ENCODE peak calls at places on chromosomes 2 and 18, in seven cellular contexts. Z, F, B, H, I, N and O are unnamed samples.

GRCh38 chr2:150135223-150135883 is 352.1 kb downstream of the RND3 start:
- DNase-seq in H (no peak), F (no peak), I (no peak), B (no peak), N (no peak), Z (no peak), O (no peak)

GRCh38 chr2:120319686-120320317 is 26.1 kb upstream of the INHBB start:
- DNase-seq in Z (no peak), I (no peak), H (no peak), N (no peak), F (no peak), B (no peak), O (peak)

GRCh38 chr2:134008837-134009236 is 245.0 kb upstream of the MGAT5 start:
- DNase-seq in H (no peak), F (no peak), Z (no peak), N (no peak), I (no peak), B (no peak), O (no peak)

GRCh38 chr2:238159676-238160205 is 971 bp downstream of the ERFE start:
- DNase-seq in F (no peak), B (no peak), H (no peak), N (no peak), Z (no peak), I (no peak), O (peak)

GRCh38 chr18:74990563-74991081 is 218.3 kb downstream of the PTGR3 start:
- DNase-seq in B (no peak), N (no peak), F (peak), Z (no peak), H (no peak), I (no peak), O (no peak)

GRCh38 chr18:12282436-12283039 is 25.5 kb upstream of the TUBB6 start:
- DNase-seq in F (no peak), H (no peak), I (no peak), B (no peak), Z (no peak), N (no peak), O (no peak)

GRCh38 chr2:54380627-54381026 is 75.5 kb upstream of the SPTBN1 start:
- DNase-seq in N (no peak), B (no peak), H (no peak), I (no peak), F (no peak), Z (no peak), O (no peak)

GRCh38 chr2:222604749-222605515 is 51.0 kb downstream of the FARSB start:
- DNase-seq in H (no peak), I (no peak), B (no peak), N (no peak), F (no peak), Z (no peak), O (no peak)

GRCh38 chr18:10140461-10140911 is 226.7 kb downstream of the VAPA start:
- DNase-seq in B (no peak), H (no peak), N (no peak), Z (peak), I (no peak), F (peak), O (no peak)

GRCh38 chr2:224325941-224326340 is 76.0 kb downstream of the FAM124B start:
- DNase-seq in F (no peak), H (no peak), B (no peak), I (no peak), Z (no peak), N (no peak), O (no peak)

GRCh38 chr2:9102861-9103662 is 99.6 kb upstream of the MBOAT2 start:
- DNase-seq in H (no peak), I (no peak), N (no peak), Z (peak), F (no peak), B (no peak), O (no peak)

GRCh38 chr2:107633580-107634147 is 193.0 kb upstream of the RGPD4 start:
- DNase-seq in B (no peak), Z (no peak), I (no peak), H (no peak), F (no peak), N (peak), O (no peak)

GRCh38 chr2:9474361-9475117 is at the start of gene IAH1:
- DNase-seq in I (peak), F (peak), B (no peak), N (no peak), H (no peak), Z (peak), O (peak)

GRCh38 chr2:50850290-50850969 is 181.5 kb downstream of the NRXN1 start:
- DNase-seq in I (no peak), N (no peak), Z (no peak), H (no peak), B (no peak), F (no peak), O (no peak)

GRCh38 chr18:34710430-34711386 is 610 bp downstream of the DTNA start:
- DNase-seq in N (no peak), I (no peak), F (no peak), B (no peak), H (no peak), Z (no peak), O (no peak)

GRCh38 chr2:201956361-201956760 is 77.3 kb upstream of the FZD7 start:
- DNase-seq in Z (no peak), H (no peak), B (no peak), N (no peak), F (no peak), I (no peak), O (no peak)

GRCh38 chr18:58058720-58059119 is 14.7 kb downstream of the NEDD4L start:
- DNase-seq in H (no peak), I (no peak), N (no peak), B (no peak), Z (no peak), F (no peak), O (no peak)

GRCh38 chr2:179581605-179582004 is 279.8 kb downstream of the ZNF385B start:
- DNase-seq in B (no peak), F (no peak), H (no peak), I (no peak), Z (no peak), N (peak), O (no peak)

GRCh38 chr2:23505984-23506380 is 121.0 kb downstream of the KLHL29 start:
- DNase-seq in I (peak), H (no peak), Z (no peak), F (no peak), N (no peak), B (no peak), O (no peak)

DNA sequence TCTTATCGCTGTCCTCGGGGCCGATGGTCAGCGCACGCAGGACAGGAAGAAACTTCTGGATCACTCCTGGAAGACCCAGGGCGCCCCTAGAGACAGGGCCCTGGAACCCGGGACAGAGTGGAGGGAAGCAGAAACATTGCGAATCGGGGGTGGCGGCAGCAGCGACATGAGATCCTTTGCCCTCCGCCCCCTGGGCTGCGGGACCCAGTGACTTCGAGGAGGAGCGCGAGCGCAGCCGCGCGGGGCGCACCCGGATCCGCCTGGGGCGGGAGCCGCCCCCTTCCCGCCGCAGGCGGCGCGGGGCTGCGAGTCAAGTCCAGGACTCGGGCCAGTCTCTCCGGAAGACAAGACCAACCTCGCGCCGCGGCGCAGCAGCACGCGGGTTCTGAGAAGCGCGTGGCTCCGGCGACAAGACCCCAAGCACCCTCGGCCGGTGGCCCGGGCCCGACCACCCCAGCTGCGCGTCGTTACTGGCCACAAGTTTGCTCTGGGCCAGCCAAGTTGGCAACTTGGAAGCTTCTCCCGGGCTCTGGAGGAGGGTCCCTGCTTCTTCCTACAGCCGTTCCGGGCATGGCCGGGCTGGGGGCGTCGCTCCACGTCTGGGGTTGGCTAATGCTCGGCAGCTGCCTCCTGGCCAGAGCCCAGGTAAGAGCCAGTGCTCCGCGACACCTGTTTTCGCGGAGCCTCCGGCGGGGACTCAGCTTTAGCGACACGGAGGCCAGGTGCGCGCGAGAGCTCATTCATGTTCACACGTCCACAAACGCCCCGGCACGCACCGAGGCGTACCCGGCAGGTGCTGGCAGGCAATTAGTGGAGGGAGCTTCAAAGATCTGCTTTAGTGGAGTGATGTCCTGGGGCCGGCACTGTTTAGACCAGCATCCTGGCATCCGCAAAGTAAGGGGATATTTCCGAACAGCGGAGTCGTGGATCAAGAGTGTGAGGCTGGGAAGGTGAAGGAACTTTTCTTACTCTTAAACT is at the start of gene PTH2R:
- DNase-seq in B (no peak), F (no peak), I (no peak), H (no peak), Z (peak), N (peak), O (peak)
- TF ChIP-seq POLR2AphosphoS5 in B (no peak), F (no peak), I (no peak), H (no peak), Z (no peak), N (no peak), O (no peak)

GRCh38 chr18:26700728-26701127 is 152.4 kb upstream of the KCTD1 start:
- DNase-seq in H (no peak), Z (no peak), F (no peak), N (no peak), B (no peak), I (no peak), O (no peak)
- TF ChIP-seq POLR2AphosphoS5 in H (no peak), Z (no peak), F (no peak), N (no peak), B (no peak), I (no peak), O (no peak)

DNA sequence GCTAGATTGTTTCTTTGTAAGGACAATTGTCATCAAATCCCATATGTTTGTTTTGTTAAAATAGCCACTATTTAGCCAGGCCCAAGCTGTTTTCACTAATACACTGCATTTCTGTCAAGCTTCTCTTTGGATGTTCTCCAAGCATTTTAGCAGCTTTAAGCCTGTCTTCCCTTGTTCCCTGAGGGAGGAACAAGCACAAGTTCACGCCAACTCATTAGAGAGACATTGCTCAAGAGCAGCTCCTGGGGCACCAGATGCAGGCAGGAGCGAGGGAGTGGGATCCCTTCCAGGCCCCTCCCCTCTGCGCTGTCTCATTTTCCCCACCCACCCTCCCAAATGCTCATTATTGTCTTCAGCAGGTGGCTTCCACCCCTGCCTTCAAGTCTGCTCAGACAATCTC is 32.6 kb upstream of the PPP3R1 start:
- DNase-seq in I (peak), Z (no peak), H (no peak), N (no peak), F (peak), B (peak), O (no peak)
- TF ChIP-seq POLR2AphosphoS5 in I (peak), Z (no peak), H (no peak), N (no peak), F (no peak), B (no peak), O (no peak)

GRCh38 chr2:105906481-105906880 is 161.8 kb downstream of the NCK2 start:
- DNase-seq in H (no peak), F (no peak), I (no peak), B (no peak), Z (no peak), N (no peak), O (no peak)

GRCh38 chr2:105910497-105911238 is 166.0 kb downstream of the NCK2 start:
- DNase-seq in H (no peak), N (no peak), B (no peak), Z (no peak), F (no peak), I (no peak), O (no peak)

GRCh38 chr2:105907159-105907558 is 162.4 kb downstream of the NCK2 start:
- DNase-seq in N (no peak), F (no peak), I (no peak), Z (no peak), H (no peak), B (no peak), O (no peak)

GRCh38 chr2:105911425-105911824 is 166.7 kb downstream of the NCK2 start:
- DNase-seq in I (no peak), Z (no peak), F (no peak), N (no peak), B (no peak), H (no peak), O (no peak)

GRCh38 chr2:105909215-105909614 is 164.5 kb downstream of the NCK2 start:
- DNase-seq in B (no peak), N (no peak), H (no peak), Z (no peak), F (no peak), I (no peak), O (no peak)
- TF ChIP-seq POLR2AphosphoS5 in B (no peak), N (no peak), H (no peak), Z (no peak), F (no peak), I (no peak), O (no peak)

DNA sequence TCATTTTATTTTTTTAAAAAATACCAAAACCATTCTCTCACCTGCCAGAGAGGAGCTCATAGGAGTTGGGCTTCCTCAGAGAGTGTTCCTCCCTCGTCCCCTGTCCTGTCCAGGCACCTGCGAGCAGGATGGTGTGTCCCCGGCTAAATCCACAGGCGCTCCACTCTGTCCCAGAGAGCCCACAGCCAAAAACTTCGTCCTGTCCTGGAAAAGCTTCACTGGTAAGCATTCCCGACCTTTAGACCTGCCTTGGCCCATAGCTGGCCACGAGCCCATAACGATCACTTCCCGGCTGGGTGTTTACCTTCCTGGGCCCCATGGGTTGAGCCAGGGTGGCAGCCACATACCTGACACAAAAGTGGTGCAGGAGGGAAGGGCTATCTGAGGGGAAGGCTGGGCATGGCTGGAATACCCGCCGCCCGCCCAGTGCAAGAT is at the start of gene NGEF:
- DNase-seq in Z (no peak), H (no peak), F (no peak), I (no peak), N (no peak), B (no peak), O (peak)
- TF ChIP-seq POLR2AphosphoS5 in Z (no peak), H (no peak), F (no peak), I (no peak), N (no peak), B (no peak), O (no peak)

GRCh38 chr2:36535099-36535498 is 62.9 kb downstream of the FEZ2 start:
- DNase-seq in Z (no peak), N (no peak), I (no peak), H (no peak), B (no peak), F (no peak), O (no peak)

GRCh38 chr2:36539631-36540030 is 58.3 kb downstream of the FEZ2 start:
- DNase-seq in F (no peak), I (no peak), H (no peak), B (no peak), N (no peak), Z (no peak), O (no peak)

GRCh38 chr2:36540986-36541750 is 56.8 kb downstream of the FEZ2 start:
- DNase-seq in I (no peak), Z (no peak), H (no peak), F (no peak), N (no peak), B (no peak), O (no peak)

GRCh38 chr2:36536776-36537175 is 61.2 kb downstream of the FEZ2 start:
- DNase-seq in Z (no peak), H (no peak), B (no peak), I (no peak), N (no peak), F (no peak), O (no peak)

GRCh38 chr2:36538345-36538744 is 59.6 kb downstream of the FEZ2 start:
- DNase-seq in B (no peak), N (no peak), F (no peak), H (no peak), I (no peak), Z (no peak), O (no peak)
- TF ChIP-seq POLR2AphosphoS5 in B (no peak), N (no peak), F (no peak), H (no peak), I (no peak), Z (no peak), O (no peak)